ENCODE peak calls at places on chromosomes 13 and 19, in seven cellular contexts. Z, U, L, R, S, A and H are unnamed samples. For H3K4me1, the result is how much of the 10 kb centered on the place peaks cover.

GRCh38 chr19:911197-912033 is 1.6 kb downstream of the R3HDM4 start:
- DNase-seq in Z (no peak), U (no peak), L (no peak), R (no peak), S (no peak), A (no peak), H (no peak)

GRCh38 chr19:10104665-10105221 is 1.4 kb upstream of the PPAN start:
- DNase-seq in Z (no peak), U (no peak), L (no peak), R (no peak), S (no peak), A (peak), H (no peak)

GRCh38 chr13:44904982-44905381 is 84.3 kb downstream of the NUFIP1 start:
- DNase-seq in Z (no peak), U (peak), L (peak), R (peak), S (peak), A (no peak), H (no peak)

GRCh38 chr19:10333758-10334339 is 520 bp upstream of the RAVER1 start:
- DNase-seq in Z (no peak), U (no peak), L (no peak), R (peak), S (peak), A (no peak), H (no peak)

GRCh38 chr19:848457-848921 is 3.6 kb upstream of the ELANE start:
- DNase-seq in Z (no peak), U (no peak), L (no peak), R (no peak), S (peak), A (no peak), H (no peak)

GRCh38 chr19:49149652-49150105 is 5.5 kb downstream of the HRC start:
- DNase-seq in Z (peak), U (peak), L (peak), R (peak), S (peak), A (peak), H (no peak)

GRCh38 chr13:83298636-83299035 is 583.6 kb downstream of the SLITRK1 start:
- DNase-seq in Z (no peak), U (no peak), L (no peak), R (no peak), S (no peak), A (no peak), H (no peak)

GRCh38 chr19:48918801-48919247 is 14.7 kb upstream of the DHDH start:
- DNase-seq in Z (peak), U (no peak), L (no peak), R (no peak), S (peak), A (peak), H (no peak)

GRCh38 chr19:34504273-34504808 is 22.8 kb downstream of the WTIP start:
- DNase-seq in Z (no peak), U (no peak), L (no peak), R (no peak), S (no peak), A (no peak), H (no peak)

GRCh38 chr13:112510002-112510780 is 77.8 kb downstream of the TUBGCP3 start:
- DNase-seq in Z (peak), U (peak), L (peak), R (no peak), S (peak), A (peak), H (no peak)

GRCh38 chr19:17329768-17330545 is 4.7 kb downstream of the ANO8 start:
- DNase-seq in Z (no peak), U (no peak), L (no peak), R (peak), S (no peak), A (no peak), H (no peak)

GRCh38 chr13:42007844-42008243 is 40.6 kb upstream of the DGKH start:
- DNase-seq in Z (no peak), U (peak), L (peak), R (peak), S (peak), A (no peak), H (no peak)

GRCh38 chr13:101925731-101926130 is 473.3 kb downstream of the ITGBL1 start:
- DNase-seq in Z (no peak), U (no peak), L (no peak), R (no peak), S (no peak), A (no peak), H (no peak)

GRCh38 chr19:17479325-17479791 is 9.0 kb downstream of the SLC27A1 start:
- DNase-seq in Z (no peak), U (peak), L (peak), R (no peak), S (peak), A (no peak), H (no peak)

GRCh38 chr19:11361037-11361770 is 6.0 kb downstream of the PLPPR2 start:
- DNase-seq in Z (peak), U (no peak), L (no peak), R (no peak), S (no peak), A (no peak), H (no peak)

GRCh38 chr19:54523403-54523802 is 20.8 kb downstream of the LAIR2 start:
- DNase-seq in Z (no peak), U (peak), L (peak), R (peak), S (peak), A (no peak), H (no peak)

GRCh38 chr19:30406220-30406944 is 34.2 kb downstream of the ZNF536 start:
- DNase-seq in Z (no peak), U (no peak), L (no peak), R (no peak), S (peak), A (no peak), H (no peak)

GRCh38 chr19:18949858-18950257 is 8.8 kb upstream of the HOMER3 start:
- DNase-seq in Z (no peak), U (no peak), L (no peak), R (no peak), S (no peak), A (no peak), H (no peak)

GRCh38 chr19:30856376-30856775 is 484.2 kb downstream of the ZNF536 start:
- DNase-seq in Z (no peak), U (no peak), L (no peak), R (no peak), S (no peak), A (no peak), H (no peak)

GRCh38 chr13:113796948-113797676 is 38.1 kb downstream of the TMEM255B start:
- DNase-seq in Z (no peak), U (no peak), L (no peak), R (no peak), S (no peak), A (no peak), H (no peak)

GRCh38 chr13:20127563-20128458 is 33.0 kb downstream of the GJA3 start:
- DNase-seq in Z (peak), U (peak), L (peak), R (peak), S (peak), A (no peak), H (no peak)

GRCh38 chr19:51002101-51002532 is 713 bp upstream of the KLK8 start:
- DNase-seq in Z (no peak), U (no peak), L (no peak), R (peak), S (no peak), A (no peak), H (no peak)

GRCh38 chr13:41017744-41018582 is 1.2 kb downstream of the ELF1 start:
- DNase-seq in Z (no peak), U (no peak), L (peak), R (no peak), S (no peak), A (peak), H (no peak)

GRCh38 chr19:40512473-40513344 is 45.9 kb downstream of the SPTBN4 start:
- DNase-seq in Z (peak), U (peak), L (peak), R (no peak), S (peak), A (no peak), H (no peak)

GRCh38 chr13:23488442-23488841 is 54.9 kb upstream of the SACS start:
- DNase-seq in Z (no peak), U (peak), L (peak), R (peak), S (peak), A (no peak), H (no peak)

GRCh38 chr13:51026016-51026415 is 85.1 kb downstream of the C13orf42 start:
- DNase-seq in Z (no peak), U (no peak), L (no peak), R (no peak), S (no peak), A (no peak), H (no peak)

GRCh38 chr19:32336259-32337111 is 8.9 kb upstream of the ZNF507 start:
- DNase-seq in Z (no peak), U (no peak), L (peak), R (no peak), S (peak), A (no peak), H (no peak)

GRCh38 chr19:56053596-56053995 is 67.0 kb downstream of the NLRP5 start:
- DNase-seq in Z (no peak), U (no peak), L (no peak), R (no peak), S (no peak), A (no peak), H (no peak)
- H3K4me3 ChIP-seq in Z (no peak), U (no peak), L (no peak), R (no peak), S (no peak), A (no peak), H (no peak)

GRCh38 chr13:97262058-97262457 is 39.9 kb downstream of the MBNL2 start:
- DNase-seq in Z (no peak), U (no peak), L (no peak), R (no peak), S (no peak), A (no peak), H (no peak)
- H2AFZ ChIP-seq in Z (no peak), U (no peak), L (no peak), R (no peak), S (no peak), A (no peak), H (no peak)

GRCh38 chr19:42242512-42243409 is at the start of gene GSK3A:
- DNase-seq in Z (peak), U (peak), L (peak), R (peak), S (peak), A (peak), H (peak)

GRCh38 chr19:42244452-42245220 is 2.2 kb upstream of the GSK3A start:
- DNase-seq in Z (peak), U (peak), L (peak), R (peak), S (peak), A (peak), H (no peak)

GRCh38 chr19:42239544-42240220 is 2.7 kb downstream of the GSK3A start:
- DNase-seq in Z (no peak), U (no peak), L (no peak), R (no peak), S (no peak), A (no peak), H (no peak)

GRCh38 chr19:42242071-42242511 is 311 bp downstream of the GSK3A start:
- DNase-seq in Z (no peak), U (no peak), L (no peak), R (no peak), S (peak), A (peak), H (no peak)

DNA sequence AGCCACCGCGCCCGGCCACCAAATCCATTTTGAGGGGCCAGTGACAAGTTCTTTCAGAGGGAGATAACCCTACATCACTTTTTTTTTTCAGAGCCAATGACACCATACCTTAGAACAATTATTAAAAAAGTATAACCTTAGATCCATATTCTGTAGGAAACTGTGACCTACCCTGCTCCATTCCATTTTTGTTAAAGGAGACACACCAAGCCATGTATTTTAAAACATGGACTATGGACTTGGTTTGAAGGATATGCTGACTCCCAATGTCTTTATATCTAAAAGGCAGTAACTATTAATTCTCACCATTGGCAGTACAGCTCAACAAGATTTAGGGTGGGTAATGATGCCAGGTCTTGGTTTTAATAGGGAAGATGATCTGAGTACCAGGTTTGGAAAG is 1.1 kb downstream of the GSK3A start:
- DNase-seq in Z (no peak), U (no peak), L (no peak), R (no peak), S (no peak), A (no peak), H (no peak)
- H3K4me1 ChIP-seq in Z (under half), U (under half), L (under half), R (under half), S (under half), A (under half), H (under half)

GRCh38 chr13:94329277-94329676 is 150.2 kb downstream of the DCT start:
- DNase-seq in Z (no peak), U (peak), L (peak), R (no peak), S (peak), A (no peak), H (no peak)
- H3K4me3 ChIP-seq in Z (no peak), U (no peak), L (no peak), R (no peak), S (no peak), A (no peak), H (no peak)